ENCODE peak calls at places on chromosomes 5 and 9, in four cellular contexts. One of them, this sample, is unnamed.

GRCh38 chr9:7336356-7337075 is 463.1 kb downstream of the DMAC1 start:
- DNase-seq in GM23248: no peak
- DNase-seq in stimulated activated CD4-positive, alpha-beta T cell treated with anti-CD3 and anti-CD28 coated beads, Interleukin-4, amount 100 ng/mL, for 24 hours: no peak
- DNase-seq in activated CD8-positive, alpha-beta memory T cell treated with anti-CD3 and anti-CD28 coated beads for 48 hours: no peak
- DNase-seq in this sample: no peak

GRCh38 chr9:33378121-33378795 is 24.1 kb downstream of the AQP7 start:
- DNase-seq in GM23248: no peak
- DNase-seq in stimulated activated CD4-positive, alpha-beta T cell treated with anti-CD3 and anti-CD28 coated beads, Interleukin-4, amount 100 ng/mL, for 24 hours: no peak
- DNase-seq in activated CD8-positive, alpha-beta memory T cell treated with anti-CD3 and anti-CD28 coated beads for 48 hours: no peak
- DNase-seq in this sample: no peak

GRCh38 chr5:149277821-149278220 is 6.2 kb downstream of the AFAP1L1 start:
- DNase-seq in GM23248: no peak
- DNase-seq in stimulated activated CD4-positive, alpha-beta T cell treated with anti-CD3 and anti-CD28 coated beads, Interleukin-4, amount 100 ng/mL, for 24 hours: no peak
- DNase-seq in activated CD8-positive, alpha-beta memory T cell treated with anti-CD3 and anti-CD28 coated beads for 48 hours: no peak
- DNase-seq in this sample: no peak

GRCh38 chr9:34413229-34413852 is 36.6 kb upstream of the MYORG start:
- DNase-seq in GM23248: peak
- DNase-seq in stimulated activated CD4-positive, alpha-beta T cell treated with anti-CD3 and anti-CD28 coated beads, Interleukin-4, amount 100 ng/mL, for 24 hours: peak
- DNase-seq in activated CD8-positive, alpha-beta memory T cell treated with anti-CD3 and anti-CD28 coated beads for 48 hours: no peak
- DNase-seq in this sample: peak

GRCh38 chr9:36803951-36804350 is 230.1 kb downstream of the PAX5 start:
- DNase-seq in GM23248: no peak
- DNase-seq in stimulated activated CD4-positive, alpha-beta T cell treated with anti-CD3 and anti-CD28 coated beads, Interleukin-4, amount 100 ng/mL, for 24 hours: no peak
- DNase-seq in activated CD8-positive, alpha-beta memory T cell treated with anti-CD3 and anti-CD28 coated beads for 48 hours: no peak
- DNase-seq in this sample: no peak

GRCh38 chr5:1137567-1138444 is 25.9 kb upstream of the SLC12A7 start:
- DNase-seq in GM23248: no peak
- DNase-seq in stimulated activated CD4-positive, alpha-beta T cell treated with anti-CD3 and anti-CD28 coated beads, Interleukin-4, amount 100 ng/mL, for 24 hours: no peak
- DNase-seq in activated CD8-positive, alpha-beta memory T cell treated with anti-CD3 and anti-CD28 coated beads for 48 hours: no peak
- DNase-seq in this sample: no peak

GRCh38 chr9:92611621-92612275 is 58.2 kb downstream of the IPPK start:
- DNase-seq in GM23248: no peak
- DNase-seq in stimulated activated CD4-positive, alpha-beta T cell treated with anti-CD3 and anti-CD28 coated beads, Interleukin-4, amount 100 ng/mL, for 24 hours: no peak
- DNase-seq in activated CD8-positive, alpha-beta memory T cell treated with anti-CD3 and anti-CD28 coated beads for 48 hours: no peak
- DNase-seq in this sample: no peak

GRCh38 chr5:27708579-27708978 is 670.2 kb upstream of the CDH9 start:
- DNase-seq in GM23248: no peak
- DNase-seq in stimulated activated CD4-positive, alpha-beta T cell treated with anti-CD3 and anti-CD28 coated beads, Interleukin-4, amount 100 ng/mL, for 24 hours: no peak
- DNase-seq in activated CD8-positive, alpha-beta memory T cell treated with anti-CD3 and anti-CD28 coated beads for 48 hours: no peak
- DNase-seq in this sample: no peak

GRCh38 chr5:67404261-67405100 is 207.9 kb upstream of the CD180 start:
- DNase-seq in GM23248: peak
- DNase-seq in stimulated activated CD4-positive, alpha-beta T cell treated with anti-CD3 and anti-CD28 coated beads, Interleukin-4, amount 100 ng/mL, for 24 hours: no peak
- DNase-seq in activated CD8-positive, alpha-beta memory T cell treated with anti-CD3 and anti-CD28 coated beads for 48 hours: no peak
- DNase-seq in this sample: no peak

GRCh38 chr5:112529525-112529924 is 110.4 kb upstream of the EPB41L4A start:
- DNase-seq in GM23248: no peak
- DNase-seq in stimulated activated CD4-positive, alpha-beta T cell treated with anti-CD3 and anti-CD28 coated beads, Interleukin-4, amount 100 ng/mL, for 24 hours: no peak
- DNase-seq in activated CD8-positive, alpha-beta memory T cell treated with anti-CD3 and anti-CD28 coated beads for 48 hours: no peak
- DNase-seq in this sample: peak